ENCODE peak calls at places on chromosome 19, in five cellular contexts. One of them, this sample, is unnamed.

GRCh38 chr19:10104665-10105221 is 1.4 kb upstream of the PPAN start:
- DNase-seq in kidney epithelial cell: no peak
- DNase-seq in amniotic stem cell: no peak
- DNase-seq in CD8-positive, alpha-beta memory T cell: peak
- DNase-seq in cardiac fibroblast: no peak
- DNase-seq in this sample: no peak

GRCh38 chr19:23851966-23852365 is 62.7 kb upstream of the ZNF726 start:
- DNase-seq in CD8-positive, alpha-beta memory T cell: no peak
- DNase-seq in kidney epithelial cell: no peak
- DNase-seq in cardiac fibroblast: no peak
- DNase-seq in amniotic stem cell: no peak
- DNase-seq in this sample: no peak

GRCh38 chr19:53991224-53992113 is at the start of gene CACNG6:
- DNase-seq in amniotic stem cell: no peak
- DNase-seq in cardiac fibroblast: peak
- DNase-seq in CD8-positive, alpha-beta memory T cell: no peak
- DNase-seq in kidney epithelial cell: no peak
- DNase-seq in this sample: no peak

GRCh38 chr19:8441725-8442544 is 2.8 kb upstream of the HNRNPM start:
- DNase-seq in amniotic stem cell: no peak
- DNase-seq in kidney epithelial cell: no peak
- DNase-seq in cardiac fibroblast: no peak
- DNase-seq in CD8-positive, alpha-beta memory T cell: no peak
- DNase-seq in this sample: no peak

GRCh38 chr19:36182612-36183454 is 30.6 kb upstream of the COX7A1 start:
- DNase-seq in cardiac fibroblast: peak
- DNase-seq in CD8-positive, alpha-beta memory T cell: no peak
- DNase-seq in kidney epithelial cell: no peak
- DNase-seq in amniotic stem cell: no peak
- DNase-seq in this sample: no peak

GRCh38 chr19:19279062-19279612 is 6.0 kb upstream of the TM6SF2 start:
- DNase-seq in cardiac fibroblast: no peak
- DNase-seq in CD8-positive, alpha-beta memory T cell: no peak
- DNase-seq in amniotic stem cell: no peak
- DNase-seq in kidney epithelial cell: no peak
- DNase-seq in this sample: no peak

GRCh38 chr19:33325920-33326319 is 23.6 kb upstream of the CEBPA start:
- DNase-seq in kidney epithelial cell: no peak
- DNase-seq in cardiac fibroblast: peak
- DNase-seq in amniotic stem cell: no peak
- DNase-seq in CD8-positive, alpha-beta memory T cell: no peak
- DNase-seq in this sample: no peak

GRCh38 chr19:12801466-12802266 is at the start of the genes PRDX2 and THSD8:
- DNase-seq in CD8-positive, alpha-beta memory T cell: peak
- DNase-seq in kidney epithelial cell: no peak
- DNase-seq in cardiac fibroblast: peak
- DNase-seq in amniotic stem cell: peak
- DNase-seq in this sample: no peak

GRCh38 chr19:18159810-18160209 is 6.8 kb downstream of the PIK3R2 start:
- DNase-seq in kidney epithelial cell: no peak
- DNase-seq in amniotic stem cell: no peak
- DNase-seq in cardiac fibroblast: no peak
- DNase-seq in CD8-positive, alpha-beta memory T cell: no peak
- DNase-seq in this sample: no peak

GRCh38 chr19:18419195-18419698 is at the start of gene SSBP4:
- DNase-seq in kidney epithelial cell: no peak
- DNase-seq in CD8-positive, alpha-beta memory T cell: peak
- DNase-seq in amniotic stem cell: peak
- DNase-seq in cardiac fibroblast: peak
- DNase-seq in this sample: no peak

GRCh38 chr19:1422943-1423342 is 15.3 kb upstream of the RPS15 start:
- DNase-seq in kidney epithelial cell: no peak
- DNase-seq in amniotic stem cell: no peak
- DNase-seq in CD8-positive, alpha-beta memory T cell: no peak
- DNase-seq in cardiac fibroblast: no peak
- DNase-seq in this sample: no peak

GRCh38 chr19:51593969-51594773 is 23.1 kb downstream of the ZNF175 start:
- DNase-seq in CD8-positive, alpha-beta memory T cell: peak
- DNase-seq in kidney epithelial cell: peak
- DNase-seq in amniotic stem cell: peak
- DNase-seq in cardiac fibroblast: peak
- DNase-seq in this sample: peak

GRCh38 chr19:42276284-42276683 is 7.2 kb downstream of the CIC start:
- DNase-seq in kidney epithelial cell: no peak
- DNase-seq in CD8-positive, alpha-beta memory T cell: no peak
- DNase-seq in cardiac fibroblast: no peak
- DNase-seq in amniotic stem cell: no peak
- DNase-seq in this sample: no peak

GRCh38 chr19:6062961-6063575 is 47.2 kb downstream of the RFX2 start:
- DNase-seq in amniotic stem cell: no peak
- DNase-seq in CD8-positive, alpha-beta memory T cell: no peak
- DNase-seq in cardiac fibroblast: no peak
- DNase-seq in kidney epithelial cell: no peak
- DNase-seq in this sample: no peak

GRCh38 chr19:48501961-48502719 is 9.5 kb downstream of the LMTK3 start:
- DNase-seq in amniotic stem cell: no peak
- DNase-seq in CD8-positive, alpha-beta memory T cell: peak
- DNase-seq in kidney epithelial cell: peak
- DNase-seq in cardiac fibroblast: peak
- DNase-seq in this sample: no peak

GRCh38 chr19:17469092-17469370 is 1.3 kb upstream of the SLC27A1 start:
- DNase-seq in kidney epithelial cell: no peak
- DNase-seq in amniotic stem cell: no peak
- DNase-seq in CD8-positive, alpha-beta memory T cell: no peak
- DNase-seq in cardiac fibroblast: no peak
- DNase-seq in this sample: no peak